ENCODE peak calls at places on chromosome 15, in four cellular contexts. B, L, Z and I are unnamed samples.

GRCh38 chr15:76799760-76800159 is 105.4 kb downstream of the SCAPER start:
- DNase-seq in B (peak), L (no peak), Z (no peak), I (no peak)

GRCh38 chr15:69472575-69472974 is 20.0 kb downstream of the RPLP1 start:
- DNase-seq in B (no peak), L (no peak), Z (no peak), I (no peak)

GRCh38 chr15:65038838-65039237 is 6.3 kb upstream of the SLC51B start:
- DNase-seq in B (no peak), L (no peak), Z (no peak), I (no peak)

GRCh38 chr15:50562735-50563640 is 16.5 kb upstream of the USP50 start:
- DNase-seq in B (peak), L (no peak), Z (no peak), I (no peak)

GRCh38 chr15:47718474-47719440 is 1.5 kb downstream of the SEMA6D start:
- DNase-seq in B (peak), L (peak), Z (no peak), I (no peak)

GRCh38 chr15:68054658-68055223 is 626 bp downstream of the PIAS1 start:
- DNase-seq in B (peak), L (no peak), Z (no peak), I (no peak)

GRCh38 chr15:67127925-67128324 is 62.5 kb downstream of the SMAD3 start:
- DNase-seq in B (peak), L (no peak), Z (no peak), I (no peak)

GRCh38 chr15:42057744-42058646 is 36.4 kb downstream of the PLA2G4D start:
- DNase-seq in B (no peak), L (no peak), Z (no peak), I (no peak)